ENCODE peak calls at places on chromosomes 6 and 20, in ten cellular contexts. D is endodermal cell, U is cardiac muscle cell, M is tibial nerve, E is right lobe of liver, V is brain microvascular endothelial cell, C is pancreas, Y is OCI-LY7, A is breast epithelium, L is H9. O is an unnamed sample.

GRCh38 chr6:131117866-131118265 is 17.4 kb upstream of the AKAP7 start:
- DNase-seq in D (no peak), U (no peak), M (no peak), E (no peak), V (no peak), C (no peak), Y (no peak), A (no peak), L (no peak), O (no peak)

GRCh38 chr6:84525907-84526306 is 238.5 kb downstream of the TBX18 start:
- DNase-seq in D (no peak), U (no peak), M (no peak), E (no peak), V (no peak), C (no peak), Y (no peak), A (no peak), L (no peak), O (no peak)

GRCh38 chr6:56798163-56798562 is 155.5 kb upstream of the DST start:
- DNase-seq in D (no peak), U (no peak), M (no peak), E (no peak), V (peak; percentile 22), C (no peak), Y (no peak), A (no peak), L (no peak), O (no peak)

GRCh38 chr6:121135425-121135824 is 198.9 kb downstream of the TBC1D32 start:
- DNase-seq in D (no peak), U (no peak), M (no peak), E (no peak), V (no peak), C (no peak), Y (no peak), A (no peak), L (no peak), O (no peak)

GRCh38 chr6:70842541-70842940 is 114.3 kb downstream of the B3GAT2 start:
- DNase-seq in D (no peak), U (no peak), M (no peak), E (no peak), V (no peak), C (no peak), Y (no peak), A (no peak), L (no peak), O (no peak)

GRCh38 chr20:19012671-19013070 is 199.1 kb downstream of the SCP2D1 start:
- DNase-seq in D (peak; percentile 57), U (no peak), M (no peak), E (no peak), V (no peak), C (no peak), Y (no peak), A (no peak), L (no peak), O (no peak)

GRCh38 chr6:143060806-143061596 is at the start of gene AIG1:
- DNase-seq in D (peak; percentile 87), U (no peak), M (peak; percentile 33), E (no peak), V (peak; percentile 33), C (no peak), Y (no peak), A (peak; percentile 79), L (peak; percentile 69), O (peak; percentile 75)

GRCh38 chr6:11921017-11921438 is 91.1 kb upstream of the HIVEP1 start:
- DNase-seq in D (peak; percentile 78), U (peak; percentile 83), M (peak; percentile 34), E (no peak), V (peak; percentile 97), C (no peak), Y (no peak), A (no peak), L (peak; percentile 48), O (no peak)

GRCh38 chr6:159097256-159097655 is 52.5 kb upstream of the TAGAP start:
- DNase-seq in D (peak; percentile 28), U (no peak), M (no peak), E (no peak), V (no peak), C (no peak), Y (no peak), A (no peak), L (no peak), O (no peak)

GRCh38 chr20:24584538-24585356 is 115.3 kb downstream of the SYNDIG1 start:
- DNase-seq in D (no peak), U (peak; percentile 69), M (no peak), E (no peak), V (no peak), C (no peak), Y (peak; percentile 24), A (no peak), L (no peak), O (no peak)

GRCh38 chr20:56422131-56422823 is 10.2 kb downstream of the CASS4 start:
- DNase-seq in D (no peak), U (peak; percentile 79), M (no peak), E (no peak), V (peak; percentile 79), C (no peak), Y (no peak), A (no peak), L (no peak), O (no peak)

GRCh38 chr6:109229536-109229935 is 134.2 kb downstream of the CEP57L1 start:
- DNase-seq in D (no peak), U (no peak), M (no peak), E (no peak), V (no peak), C (no peak), Y (no peak), A (no peak), L (no peak), O (no peak)

GRCh38 chr6:3324262-3324942 is 65.7 kb downstream of the PSMG4 start:
- DNase-seq in D (peak; percentile 22), U (peak; percentile 90), M (no peak), E (peak; percentile 50), V (peak; percentile 99), C (no peak), Y (no peak), A (no peak), L (no peak), O (no peak)

GRCh38 chr6:31907158-31907813 is 5.4 kb upstream of the ZBTB12 start:
- DNase-seq in D (no peak), U (peak; percentile 97), M (no peak), E (no peak), V (peak; percentile 36), C (no peak), Y (no peak), A (no peak), L (no peak), O (no peak)

GRCh38 chr6:7624781-7625710 is 35.0 kb downstream of the SNRNP48 start:
- DNase-seq in D (no peak), U (no peak), M (no peak), E (no peak), V (no peak), C (no peak), Y (no peak), A (no peak), L (no peak), O (no peak)

GRCh38 chr20:34621383-34622367 is 55.2 kb downstream of the PIGU start:
- DNase-seq in D (peak; percentile 17), U (peak; percentile 47), M (no peak), E (peak; percentile 28), V (peak; percentile 28), C (no peak), Y (no peak), A (no peak), L (no peak), O (no peak)

DNA sequence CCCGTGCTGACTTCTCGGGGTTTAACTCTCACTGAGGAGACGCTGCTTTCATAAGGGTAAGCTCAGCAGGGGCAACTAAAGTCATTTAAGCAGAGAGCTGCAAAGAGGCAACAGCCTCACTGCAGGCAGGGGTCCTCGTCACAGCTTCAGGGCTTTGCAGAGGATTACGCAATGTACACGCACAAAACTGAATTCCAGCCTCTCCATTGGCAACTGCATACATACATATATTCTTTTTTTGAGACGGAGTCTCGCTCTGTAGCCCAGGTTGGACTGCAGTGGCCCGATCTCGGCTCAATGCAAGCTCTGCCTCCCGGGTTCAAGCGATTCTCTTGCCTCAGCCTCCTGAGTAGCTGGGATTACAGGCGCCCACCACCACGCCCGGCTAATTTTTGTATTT is 2.4 kb downstream of the GMEB2 start:
- DNase-seq in D (peak; percentile 57), U (peak; percentile 73), M (no peak), E (peak; percentile 5), V (peak; percentile 9), C (no peak), Y (no peak), A (no peak), L (no peak), O (no peak)
- H3K27ac ChIP-seq in D (no peak overlapping the region), U (no peak overlapping the region), M (no peak overlapping the region), E (no peak overlapping the region), V (no peak overlapping the region), C (no peak overlapping the region), Y (no peak overlapping the region), A (no peak overlapping the region), L (no peak overlapping the region), O (no peak overlapping the region)

GRCh38 chr20:38125157-38126056 is 39.7 kb downstream of the TGM2 start:
- DNase-seq in D (peak; percentile 44), U (peak; percentile 92), M (peak; percentile 72), E (peak; percentile 80), V (peak; percentile 88), C (peak; percentile 79), Y (no peak), A (peak; percentile 85), L (no peak), O (no peak)
- TF ChIP-seq CTCF in D (peak; percentile 47), U (no peak), M (no peak), E (no peak), V (peak; percentile 77), C (no peak), Y (no peak), A (no peak), L (peak; percentile 25), O (peak; percentile 12)

GRCh38 chr20:38895098-38895949 is 30.9 kb upstream of the FAM83D start:
- DNase-seq in D (no peak), U (no peak), M (no peak), E (no peak), V (no peak), C (no peak), Y (no peak), A (no peak), L (no peak), O (no peak)
- H3K27ac ChIP-seq in D (no peak overlapping the region), U (no peak overlapping the region), M (no peak overlapping the region), E (no peak overlapping the region), V (no peak overlapping the region), C (no peak overlapping the region), Y (no peak overlapping the region), A (no peak overlapping the region), L (no peak overlapping the region), O (no peak overlapping the region)

DNA sequence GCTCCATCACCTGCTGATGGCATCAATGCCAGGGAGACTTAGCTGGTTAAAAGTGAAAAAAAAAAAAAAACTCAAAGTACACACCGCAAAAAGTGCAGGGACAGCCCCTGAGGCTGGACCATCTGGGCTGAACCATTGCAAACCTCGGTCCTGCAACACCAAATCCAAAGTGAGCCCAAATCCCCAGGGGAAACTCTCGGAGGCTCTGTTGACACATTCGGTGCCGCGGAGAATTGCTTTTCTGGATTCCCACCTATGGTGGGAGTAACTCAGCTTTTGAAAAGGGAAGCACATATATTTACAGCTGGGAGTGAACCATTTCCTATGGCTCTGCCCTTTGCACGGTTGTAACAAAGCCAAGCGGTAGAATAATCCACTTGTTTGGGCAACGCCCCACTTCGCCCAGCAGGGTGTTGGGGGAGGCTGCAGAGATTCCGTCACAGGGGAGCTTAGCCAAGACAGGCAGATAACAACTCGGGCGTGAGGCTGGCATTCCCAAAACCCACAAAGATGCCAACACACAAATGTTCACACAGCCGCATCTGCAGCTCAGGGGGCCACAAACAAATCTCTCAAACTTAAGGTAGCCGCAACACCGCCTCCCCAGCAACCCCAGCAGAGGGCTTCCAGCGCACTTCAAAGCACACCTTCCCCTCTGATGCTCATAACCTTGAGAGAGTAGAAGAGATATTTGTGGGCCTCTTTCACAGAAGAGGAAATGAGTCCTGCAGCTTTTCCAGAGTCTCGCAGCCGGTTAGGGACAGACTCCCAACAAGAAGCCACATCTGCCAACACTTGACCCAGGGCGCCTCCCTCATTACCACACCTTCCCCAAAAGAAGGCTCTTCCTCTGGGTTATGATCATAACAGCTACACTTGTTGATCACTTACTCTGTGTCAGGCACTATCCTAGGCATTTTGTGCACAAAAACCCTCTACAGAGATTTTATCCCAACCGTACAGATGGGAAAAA is 11.4 kb downstream of the ZC3H12D start:
- DNase-seq in D (no peak), U (peak; percentile 20), M (no peak), E (no peak), V (no peak), C (no peak), Y (peak; percentile 61), A (no peak), L (no peak), O (no peak)
- TF ChIP-seq CTCF in D (peak; percentile 40), U (no peak), M (no peak), E (no peak), V (no peak), C (no peak), Y (peak; percentile 64), A (no peak), L (no peak), O (no peak)

O was measured in WERI-Rb-1.